ENCODE peak calls at places on chromosomes 12 and 14, in eight cellular contexts. O is stimulated activated CD4-positive, alpha-beta T cell treated with anti-CD3 and anti-CD28 coated beads, Interleukin-4, amount 100 ng/mL, for 24 hours; D is body of pancreas; P is esophagus squamous epithelium; V is activated T-helper 9 cell treated with anti-CD3 and anti-CD28 coated beads, Interleukin-2, amount 50 U/mL, for 16 hours; T is progenitor cell of endocrine pancreas; N is astrocyte of the cerebellum; L is renal cortical epithelial cell. Y is an unnamed sample.

GRCh38 chr14:92456215-92457017 is 57.2 kb upstream of the RIN3 start:
- DNase-seq in V (no peak), N (peak), D (no peak), P (no peak), T (peak), O (no peak), L (peak), Y (peak)

GRCh38 chr12:57452181-57452936 is 2.7 kb upstream of the INHBE start:
- DNase-seq in D (no peak), P (no peak), T (no peak), O (no peak), V (no peak), N (no peak), L (no peak), Y (no peak)

GRCh38 chr12:92615703-92616102 is 87.1 kb upstream of the PLEKHG7 start:
- DNase-seq in D (no peak), T (no peak), P (no peak), L (no peak), N (no peak), O (no peak), V (no peak), Y (no peak)

GRCh38 chr12:95701275-95701674 is 89.3 kb downstream of the NTN4 start:
- DNase-seq in O (no peak), D (no peak), P (no peak), L (peak), V (no peak), N (no peak), T (no peak), Y (no peak)

GRCh38 chr14:68935761-68936209 is 43.3 kb downstream of the ACTN1 start:
- DNase-seq in V (no peak), P (no peak), D (peak), N (no peak), O (no peak), L (peak), T (no peak), Y (peak)

GRCh38 chr12:4579305-4580097 is 17.5 kb downstream of the DYRK4 start:
- DNase-seq in V (no peak), L (peak), O (no peak), T (no peak), P (no peak), N (no peak), D (no peak), Y (no peak)

GRCh38 chr14:73254247-73255004 is 17.1 kb downstream of the PAPLN start:
- DNase-seq in D (no peak), P (no peak), L (no peak), N (no peak), V (no peak), T (no peak), O (no peak), Y (no peak)

GRCh38 chr12:105562727-105563072 is 232.2 kb downstream of the C12orf75 start:
- DNase-seq in T (no peak), N (no peak), D (no peak), L (no peak), O (no peak), P (no peak), V (no peak), Y (no peak)

GRCh38 chr14:70023871-70024270 is 144.7 kb downstream of the SMOC1 start:
- DNase-seq in T (no peak), V (no peak), N (no peak), P (no peak), D (no peak), L (no peak), O (no peak), Y (no peak)